ENCODE peak calls at places on chromosomes 3 and 15, in seven cellular contexts. X is T-helper 17 cell, S is GM23248, I is substantia nigra, Z is T-helper 2 cell, T is HT-29, Q is H7. C is an unnamed sample.

GRCh38 chr3:129715854-129716253 is 109.4 kb upstream of the PLXND1 start:
- DNase-seq in I (no peak), Q (no peak), X (no peak), S (no peak), T (no peak), Z (no peak), C (no peak)

GRCh38 chr3:16322189-16322588 is 57.2 kb downstream of the OXNAD1 start:
- DNase-seq in I (no peak), Q (no peak), Z (no peak), S (no peak), X (no peak), T (no peak), C (no peak)

GRCh38 chr15:62050118-62050517 is 10.1 kb downstream of the VPS13C start:
- DNase-seq in Z (no peak), Q (no peak), T (no peak), S (no peak), X (no peak), I (no peak), C (no peak)

GRCh38 chr3:175743733-175744400 is 884.7 kb downstream of the NAALADL2 start:
- DNase-seq in I (no peak), Z (no peak), S (peak; percentile 67), Q (no peak), X (no peak), T (no peak), C (no peak)

GRCh38 chr3:143565943-143566342 is 282.3 kb downstream of the SLC9A9 start:
- DNase-seq in Z (no peak), X (no peak), I (no peak), Q (no peak), T (no peak), S (peak; percentile 18), C (no peak)

GRCh38 chr3:17823816-17824215 is 81.4 kb upstream of the TBC1D5 start:
- DNase-seq in S (peak; percentile 17), Q (no peak), Z (no peak), X (no peak), T (no peak), I (no peak), C (no peak)

GRCh38 chr15:35308802-35309201 is 223.7 kb upstream of the NANOGP8 start:
- DNase-seq in I (no peak), S (peak; percentile 86), Q (no peak), X (no peak), Z (no peak), T (peak; percentile 30), C (no peak)

GRCh38 chr3:107988464-107989156 is 102.2 kb downstream of the CD47 start:
- DNase-seq in Z (no peak), S (peak; percentile 84), T (peak; percentile 75), X (no peak), Q (no peak), I (no peak), C (no peak)

GRCh38 chr15:69908518-69909420 is 188.9 kb downstream of the TLE3 start:
- DNase-seq in X (no peak), T (no peak), Q (peak; percentile 63), I (no peak), S (no peak), Z (no peak), C (no peak)

GRCh38 chr3:56790016-56790950 is 11.5 kb downstream of the ARHGEF3 start:
- DNase-seq in I (no peak), T (no peak), Z (no peak), Q (no peak), X (no peak), S (no peak), C (no peak)

C was measured in SW 1271.